ENCODE peak calls at places on chromosomes 7 and 10, in eight cellular contexts. Y is H9, D is fibroblast of lung, C is NT2/D1, U is colonic mucosa, P is neural progenitor cell, S is neuronal stem cell, F is MM.1S. Z is an unnamed sample.
A peak's percentile ranks its signal among the peaks of the same experiment; 100 is the strongest.

GRCh38 chr7:157080111-157080730 is 58.5 kb upstream of the UBE3C start:
- DNase-seq in Y (no peak), D (no peak), C (no peak), U (no peak), P (no peak), S (no peak), F (no peak), Z (no peak)

GRCh38 chr10:4102802-4103344 is 317.9 kb upstream of the KLF6 start:
- DNase-seq in Y (no peak), D (no peak), C (no peak), U (no peak), P (no peak), S (no peak), F (no peak), Z (no peak)

GRCh38 chr10:71333154-71333887 is 14.3 kb downstream of the SLC29A3 start:
- DNase-seq in Y (no peak), D (no peak), C (no peak), U (no peak), P (no peak), S (no peak), F (no peak), Z (no peak)

GRCh38 chr10:132158122-132158741 is 28.5 kb upstream of the DPYSL4 start:
- DNase-seq in Y (peak; percentile 47), D (no peak), C (no peak), U (no peak), P (no peak), S (peak; percentile 15), F (no peak), Z (no peak)

GRCh38 chr7:23971031-23971430 is 261.0 kb downstream of the STK31 start:
- DNase-seq in Y (no peak), D (no peak), C (no peak), U (no peak), P (no peak), S (no peak), F (no peak), Z (no peak)

GRCh38 chr10:4763960-4764428 is 62.0 kb upstream of the AKR1E2 start:
- DNase-seq in Y (no peak), D (peak; percentile 84), C (no peak), U (no peak), P (no peak), S (no peak), F (no peak), Z (peak; percentile 58)

GRCh38 chr7:84136336-84136735 is 58.3 kb downstream of the SEMA3A start:
- DNase-seq in Y (no peak), D (no peak), C (no peak), U (no peak), P (no peak), S (no peak), F (no peak), Z (no peak)

GRCh38 chr10:90960355-90960814 is 39.5 kb upstream of the ANKRD1 start:
- DNase-seq in Y (no peak), D (peak; percentile 89), C (no peak), U (no peak), P (no peak), S (no peak), F (peak; percentile 15), Z (peak; percentile 78)

GRCh38 chr10:26367771-26368170 is 70.4 kb upstream of the APBB1IP start:
- DNase-seq in Y (peak; percentile 63), D (no peak), C (peak; percentile 48), U (no peak), P (peak; percentile 78), S (peak; percentile 64), F (peak; percentile 44), Z (peak; percentile 10)

GRCh38 chr7:155660059-155660757 is 15.7 kb downstream of the RBM33 start:
- DNase-seq in Y (no peak), D (no peak), C (no peak), U (no peak), P (no peak), S (no peak), F (no peak), Z (no peak)

GRCh38 chr10:44576715-44577191 is 191.9 kb upstream of the CXCL12 start:
- DNase-seq in Y (no peak), D (peak; percentile 72), C (no peak), U (no peak), P (no peak), S (no peak), F (no peak), Z (no peak)

GRCh38 chr7:27091936-27092752 is 3.7 kb downstream of the HOXA1 start:
- DNase-seq in Y (peak; percentile 83), D (no peak), C (no peak), U (no peak), P (peak; percentile 11), S (peak; percentile 3), F (no peak), Z (no peak)

GRCh38 chr7:116271161-116271979 is 61.0 kb downstream of the TES start:
- DNase-seq in Y (no peak), D (peak; percentile 94), C (no peak), U (no peak), P (no peak), S (no peak), F (no peak), Z (peak; percentile 79)

GRCh38 chr10:12432402-12433189 is 83.2 kb downstream of the CAMK1D start:
- DNase-seq in Y (no peak), D (no peak), C (no peak), U (peak; percentile 51), P (no peak), S (no peak), F (no peak), Z (no peak)

GRCh38 chr10:102674566-102674965 is 30.3 kb downstream of the TRIM8 start:
- DNase-seq in Y (no peak), D (no peak), C (no peak), U (no peak), P (peak; percentile 55), S (peak; percentile 39), F (no peak), Z (no peak)

GRCh38 chr7:907158-907980 is 31.0 kb downstream of the GET4 start:
- DNase-seq in Y (no peak), D (no peak), C (no peak), U (no peak), P (no peak), S (no peak), F (no peak), Z (no peak)

GRCh38 chr7:121395494-121395960 is 581 bp downstream of the FAM3C start:
- DNase-seq in Y (peak; percentile 52), D (no peak), C (no peak), U (peak; percentile 51), P (peak; percentile 70), S (no peak), F (peak; percentile 73), Z (peak; percentile 48)

GRCh38 chr10:13003781-13004180 is 2.3 kb upstream of the CCDC3 start:
- DNase-seq in Y (no peak), D (no peak), C (no peak), U (no peak), P (no peak), S (no peak), F (no peak), Z (no peak)

GRCh38 chr10:7408003-7408493 is 2.8 kb downstream of the SFMBT2 start:
- DNase-seq in Y (peak; percentile 55), D (peak; percentile 71), C (no peak), U (peak; percentile 39), P (peak; percentile 64), S (no peak), F (no peak), Z (no peak)
- H3K9ac ChIP-seq in Y (no peak overlapping the region), D (peak overlapping the region; percentile 16), C (peak overlapping the region; percentile 77), U (peak overlapping the region; percentile 56), P (no peak overlapping the region), S (peak overlapping the region; percentile 84), F (peak overlapping the region; percentile 83), Z (peak overlapping the region; percentile 81)

GRCh38 chr10:69847883-69848282 is 46.2 kb downstream of the COL13A1 start:
- DNase-seq in Y (no peak), D (no peak), C (no peak), U (no peak), P (no peak), S (no peak), F (no peak), Z (no peak)

GRCh38 chr10:69845574-69846251 is 44.0 kb downstream of the COL13A1 start:
- DNase-seq in Y (no peak), D (no peak), C (no peak), U (peak; percentile 66), P (no peak), S (no peak), F (no peak), Z (peak; percentile 46)

GRCh38 chr10:69847458-69847857 is 45.8 kb downstream of the COL13A1 start:
- DNase-seq in Y (no peak), D (no peak), C (no peak), U (no peak), P (peak; percentile 62), S (no peak), F (no peak), Z (no peak)

GRCh38 chr10:69844698-69845097 is 43.0 kb downstream of the COL13A1 start:
- DNase-seq in Y (no peak), D (no peak), C (no peak), U (no peak), P (no peak), S (no peak), F (no peak), Z (no peak)

DNA sequence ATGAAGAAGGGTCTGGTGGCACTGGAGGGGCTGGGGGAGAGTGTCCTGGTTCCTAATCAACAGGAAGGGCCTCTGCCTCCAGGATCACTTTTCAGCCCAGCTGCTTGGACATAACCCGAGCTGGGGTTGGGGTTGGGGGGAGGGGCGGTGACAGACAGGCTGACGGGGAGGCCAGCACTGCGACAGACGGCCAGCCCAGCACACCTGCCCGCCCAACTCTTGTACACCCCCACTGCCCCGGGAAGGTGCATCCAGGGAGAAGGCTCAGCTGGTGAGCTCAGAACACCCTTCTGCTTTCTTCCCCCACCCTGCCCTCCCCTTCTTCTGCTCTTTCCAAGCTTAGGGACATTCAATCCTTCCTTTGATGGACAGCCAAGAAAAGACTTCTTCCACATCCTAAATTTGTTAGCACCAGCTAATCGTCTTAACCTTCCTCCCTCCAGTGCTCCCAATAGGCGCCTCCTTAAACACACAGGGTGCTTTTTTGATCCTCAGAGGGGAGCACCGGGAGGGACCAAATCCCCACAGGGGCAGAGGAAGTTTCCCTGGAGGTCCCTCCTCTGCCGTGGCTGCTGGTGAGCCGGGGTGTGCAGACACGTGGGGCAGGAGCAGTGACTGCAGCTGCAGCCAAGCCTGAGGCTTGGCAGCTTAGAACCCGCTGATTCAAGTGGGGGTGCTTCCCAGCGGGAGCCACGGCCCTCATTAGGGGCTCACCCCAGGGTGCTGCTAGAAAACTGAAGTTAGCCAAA is 44.7 kb downstream of the COL13A1 start:
- DNase-seq in Y (no peak), D (no peak), C (no peak), U (no peak), P (peak; percentile 40), S (no peak), F (no peak), Z (no peak)
- H3K9ac ChIP-seq in Y (no peak overlapping the region), D (peak overlapping the region; percentile 20), C (no peak overlapping the region), U (no peak overlapping the region), P (no peak overlapping the region), S (no peak overlapping the region), F (no peak overlapping the region), Z (no peak overlapping the region)

GRCh38 chr7:144477348-144477747 is 73.9 kb upstream of the NOBOX start:
- DNase-seq in Y (no peak), D (no peak), C (no peak), U (no peak), P (no peak), S (no peak), F (no peak), Z (no peak)
- H3K9ac ChIP-seq in Y (no peak overlapping the region), D (no peak overlapping the region), C (no peak overlapping the region), U (no peak overlapping the region), P (no peak overlapping the region), S (no peak overlapping the region), F (no peak overlapping the region), Z (no peak overlapping the region)

GRCh38 chr10:133336131-133337078 is at the start of gene CALY:
- DNase-seq in Y (peak; percentile 78), D (no peak), C (no peak), U (no peak), P (peak; percentile 80), S (peak; percentile 55), F (no peak), Z (no peak)
- H3K9ac ChIP-seq in Y (no peak within 1 kb of the TSS), D (no peak within 1 kb of the TSS), C (no peak within 1 kb of the TSS), U (no peak within 1 kb of the TSS), P (no peak within 1 kb of the TSS), S (peak within 1 kb of the TSS; percentile 75), F (no peak within 1 kb of the TSS), Z (no peak within 1 kb of the TSS)

Z was measured in adipocyte.